ENCODE peak calls at places on chromosome 3, in six cellular contexts. One of them, this sample, is unnamed.

GRCh38 chr3:9349321-9350117 is 13.3 kb upstream of the THUMPD3 start:
- DNase-seq in HCT116: no peak
- DNase-seq in SK-N-SH: no peak
- DNase-seq in MM.1S: no peak
- DNase-seq in Karpas-422: no peak
- DNase-seq in GM23248: peak; percentile 89
- DNase-seq in this sample: peak; percentile 91

GRCh38 chr3:119292666-119293065 is 1.5 kb upstream of the ARHGAP31 start:
- DNase-seq in SK-N-SH: no peak
- DNase-seq in HCT116: no peak
- DNase-seq in Karpas-422: no peak
- DNase-seq in GM23248: no peak
- DNase-seq in MM.1S: peak; percentile 66
- DNase-seq in this sample: no peak

GRCh38 chr3:187186801-187187421 is 10.4 kb upstream of the RTP1 start:
- DNase-seq in GM23248: peak; percentile 88
- DNase-seq in SK-N-SH: no peak
- DNase-seq in Karpas-422: peak; percentile 77
- DNase-seq in MM.1S: no peak
- DNase-seq in HCT116: no peak
- DNase-seq in this sample: peak; percentile 92

GRCh38 chr3:191958980-191959671 is 498.2 kb downstream of the PYDC2 start:
- DNase-seq in GM23248: no peak
- DNase-seq in SK-N-SH: no peak
- DNase-seq in HCT116: no peak
- DNase-seq in Karpas-422: peak; percentile 44
- DNase-seq in MM.1S: no peak
- DNase-seq in this sample: no peak

GRCh38 chr3:76222115-76222652 is 436.8 kb upstream of the ZNF717 start:
- DNase-seq in HCT116: no peak
- DNase-seq in SK-N-SH: no peak
- DNase-seq in MM.1S: no peak
- DNase-seq in GM23248: no peak
- DNase-seq in Karpas-422: no peak
- DNase-seq in this sample: peak; percentile 78

GRCh38 chr3:188658606-188659005 is 504.6 kb downstream of the LPP start:
- DNase-seq in Karpas-422: no peak
- DNase-seq in GM23248: no peak
- DNase-seq in MM.1S: no peak
- DNase-seq in HCT116: no peak
- DNase-seq in SK-N-SH: no peak
- DNase-seq in this sample: no peak

GRCh38 chr3:99503350-99503749 is 135.0 kb upstream of the COL8A1 start:
- DNase-seq in SK-N-SH: no peak
- DNase-seq in MM.1S: no peak
- DNase-seq in Karpas-422: no peak
- DNase-seq in HCT116: no peak
- DNase-seq in GM23248: peak; percentile 51
- DNase-seq in this sample: no peak

GRCh38 chr3:44280631-44281030 is 38.9 kb downstream of the TOPAZ1 start:
- DNase-seq in MM.1S: no peak
- DNase-seq in GM23248: no peak
- DNase-seq in HCT116: no peak
- DNase-seq in Karpas-422: no peak
- DNase-seq in SK-N-SH: no peak
- DNase-seq in this sample: no peak

GRCh38 chr3:105867690-105868449 is 942 bp downstream of the CBLB start:
- DNase-seq in Karpas-422: peak; percentile 70
- DNase-seq in GM23248: peak; percentile 32
- DNase-seq in SK-N-SH: no peak
- DNase-seq in MM.1S: no peak
- DNase-seq in HCT116: no peak
- DNase-seq in this sample: peak; percentile 21

GRCh38 chr3:158768361-158768787 is 33.5 kb upstream of the MFSD1 start:
- DNase-seq in SK-N-SH: no peak
- DNase-seq in Karpas-422: no peak
- DNase-seq in HCT116: no peak
- DNase-seq in GM23248: peak; percentile 65
- DNase-seq in MM.1S: no peak
- DNase-seq in this sample: peak; percentile 65

GRCh38 chr3:196968233-196969000 is at the start of gene PIGZ:
- DNase-seq in MM.1S: peak; percentile 70
- DNase-seq in HCT116: no peak
- DNase-seq in Karpas-422: peak; percentile 77
- DNase-seq in GM23248: peak; percentile 76
- DNase-seq in SK-N-SH: peak; percentile 86
- DNase-seq in this sample: peak; percentile 54

GRCh38 chr3:147267431-147267830 is 138.9 kb downstream of the ZIC4 start:
- DNase-seq in Karpas-422: no peak
- DNase-seq in GM23248: peak; percentile 52
- DNase-seq in HCT116: no peak
- DNase-seq in SK-N-SH: no peak
- DNase-seq in MM.1S: no peak
- DNase-seq in this sample: peak; percentile 10

GRCh38 chr3:41164776-41165175 is 34.5 kb upstream of the CTNNB1 start:
- DNase-seq in HCT116: no peak
- DNase-seq in Karpas-422: no peak
- DNase-seq in SK-N-SH: no peak
- DNase-seq in GM23248: no peak
- DNase-seq in MM.1S: no peak
- DNase-seq in this sample: no peak
- H3K9me2 ChIP-seq in HCT116: no peaks in the 10 kb centered on the region
- H3K9me2 ChIP-seq in Karpas-422: no peaks in the 10 kb centered on the region
- H3K9me2 ChIP-seq in SK-N-SH: no peaks in the 10 kb centered on the region
- H3K9me2 ChIP-seq in GM23248: peaks cover 3% of the 10 kb centered on the region
- H3K9me2 ChIP-seq in MM.1S: no peaks in the 10 kb centered on the region
- H3K9me2 ChIP-seq in this sample: no peaks in the 10 kb centered on the region

GRCh38 chr3:14000556-14000955 is 120.7 kb upstream of the WNT7A start:
- DNase-seq in SK-N-SH: no peak
- DNase-seq in MM.1S: no peak
- DNase-seq in Karpas-422: no peak
- DNase-seq in GM23248: no peak
- DNase-seq in HCT116: no peak
- DNase-seq in this sample: peak; percentile 19
- H3K9ac ChIP-seq in SK-N-SH: no peak overlapping the region
- H3K9ac ChIP-seq in MM.1S: no peak overlapping the region
- H3K9ac ChIP-seq in Karpas-422: no peak overlapping the region
- H3K9ac ChIP-seq in GM23248: no peak overlapping the region
- H3K9ac ChIP-seq in HCT116: no peak overlapping the region
- H3K9ac ChIP-seq in this sample: no peak overlapping the region

GRCh38 chr3:100782906-100783305 is 73.6 kb downstream of the TFG start:
- DNase-seq in MM.1S: no peak
- DNase-seq in Karpas-422: no peak
- DNase-seq in HCT116: no peak
- DNase-seq in SK-N-SH: no peak
- DNase-seq in GM23248: peak; percentile 58
- DNase-seq in this sample: no peak

GRCh38 chr3:100782359-100782758 is 73.1 kb downstream of the TFG start:
- DNase-seq in GM23248: peak; percentile 47
- DNase-seq in HCT116: no peak
- DNase-seq in SK-N-SH: no peak
- DNase-seq in MM.1S: no peak
- DNase-seq in Karpas-422: no peak
- DNase-seq in this sample: no peak

GRCh38 chr3:100780223-100780622 is 70.9 kb downstream of the TFG start:
- DNase-seq in GM23248: no peak
- DNase-seq in MM.1S: no peak
- DNase-seq in HCT116: no peak
- DNase-seq in SK-N-SH: no peak
- DNase-seq in Karpas-422: no peak
- DNase-seq in this sample: no peak

GRCh38 chr3:100779475-100779874 is 70.2 kb downstream of the TFG start:
- DNase-seq in MM.1S: no peak
- DNase-seq in HCT116: no peak
- DNase-seq in GM23248: no peak
- DNase-seq in Karpas-422: no peak
- DNase-seq in SK-N-SH: no peak
- DNase-seq in this sample: peak; percentile 44

DNA sequence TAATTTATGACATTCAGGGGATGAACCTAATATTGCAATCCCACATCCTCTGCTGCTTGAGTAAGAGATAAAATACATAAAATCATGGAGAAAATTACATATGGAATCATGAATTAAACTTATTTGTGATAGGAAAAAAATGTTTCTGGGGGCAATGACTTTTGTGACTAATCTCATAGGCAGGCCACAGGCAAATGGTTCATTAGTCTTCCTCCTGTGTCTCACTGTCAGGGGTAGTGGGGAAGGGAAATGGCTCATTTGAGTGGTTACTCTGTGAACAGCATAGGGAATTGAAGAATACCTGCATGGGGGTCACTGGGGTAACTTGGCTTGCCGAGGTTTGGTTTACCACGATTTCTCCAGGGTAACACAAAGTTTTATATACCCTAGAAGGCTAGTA is 72.0 kb downstream of the TFG start:
- DNase-seq in SK-N-SH: no peak
- DNase-seq in HCT116: no peak
- DNase-seq in Karpas-422: no peak
- DNase-seq in MM.1S: no peak
- DNase-seq in GM23248: peak; percentile 60
- DNase-seq in this sample: peak; percentile 64
- H3K9me2 ChIP-seq in SK-N-SH: no peaks in the 10 kb centered on the region
- H3K9me2 ChIP-seq in HCT116: no peaks in the 10 kb centered on the region
- H3K9me2 ChIP-seq in Karpas-422: no peaks in the 10 kb centered on the region
- H3K9me2 ChIP-seq in MM.1S: no peaks in the 10 kb centered on the region
- H3K9me2 ChIP-seq in GM23248: no peaks in the 10 kb centered on the region
- H3K9me2 ChIP-seq in this sample: no peaks in the 10 kb centered on the region

GRCh38 chr3:46954178-46954577 is 22.4 kb downstream of the CCDC12 start:
- DNase-seq in Karpas-422: no peak
- DNase-seq in HCT116: no peak
- DNase-seq in GM23248: no peak
- DNase-seq in SK-N-SH: no peak
- DNase-seq in MM.1S: no peak
- DNase-seq in this sample: no peak

GRCh38 chr3:46952813-46953212 is 23.7 kb downstream of the CCDC12 start:
- DNase-seq in GM23248: no peak
- DNase-seq in Karpas-422: peak; percentile 54
- DNase-seq in MM.1S: no peak
- DNase-seq in HCT116: no peak
- DNase-seq in SK-N-SH: no peak
- DNase-seq in this sample: no peak

GRCh38 chr3:46955801-46956259 is 20.7 kb downstream of the CCDC12 start:
- DNase-seq in SK-N-SH: peak; percentile 45
- DNase-seq in Karpas-422: no peak
- DNase-seq in MM.1S: no peak
- DNase-seq in GM23248: no peak
- DNase-seq in HCT116: no peak
- DNase-seq in this sample: no peak

GRCh38 chr3:46953265-46954010 is 23.1 kb downstream of the CCDC12 start:
- DNase-seq in GM23248: no peak
- DNase-seq in Karpas-422: peak; percentile 84
- DNase-seq in SK-N-SH: no peak
- DNase-seq in HCT116: no peak
- DNase-seq in MM.1S: no peak
- DNase-seq in this sample: no peak

GRCh38 chr3:46955157-46955556 is 21.4 kb downstream of the CCDC12 start:
- DNase-seq in MM.1S: no peak
- DNase-seq in SK-N-SH: no peak
- DNase-seq in Karpas-422: no peak
- DNase-seq in HCT116: no peak
- DNase-seq in GM23248: no peak
- DNase-seq in this sample: no peak
- H3K9ac ChIP-seq in MM.1S: no peak overlapping the region
- H3K9ac ChIP-seq in SK-N-SH: no peak overlapping the region
- H3K9ac ChIP-seq in Karpas-422: peak overlapping the region; percentile 40
- H3K9ac ChIP-seq in HCT116: no peak overlapping the region
- H3K9ac ChIP-seq in GM23248: no peak overlapping the region
- H3K9ac ChIP-seq in this sample: no peak overlapping the region

This sample was measured in PC-3.